ENCODE peak calls at places on chromosome 3, in five cellular contexts. F, E, Q, V and X are unnamed samples.

GRCh38 chr3:99747915-99748314 is 69.7 kb upstream of the CMSS1 start:
- DNase-seq in F (no peak), E (no peak), Q (no peak), V (peak; percentile 28), X (no peak)

GRCh38 chr3:171936231-171936841 is 93.2 kb downstream of the TMEM212 start:
- DNase-seq in E (peak; percentile 37), Q (no peak), V (no peak), F (no peak), X (no peak)

GRCh38 chr3:170368921-170369320 is 11.4 kb downstream of the SKIL start:
- DNase-seq in V (no peak), E (no peak), F (no peak), Q (no peak), X (no peak)

GRCh38 chr3:185586644-185586964 is 509 bp downstream of the SENP2 start:
- DNase-seq in E (no peak), Q (no peak), F (peak; percentile 81), V (no peak), X (no peak)

GRCh38 chr3:24614353-24614752 is 119.7 kb upstream of the THRB start:
- DNase-seq in V (no peak), F (no peak), E (no peak), Q (no peak), X (no peak)

GRCh38 chr3:194266658-194267005 is 84.5 kb downstream of the CPN2 start:
- DNase-seq in E (no peak), Q (no peak), V (no peak), F (peak; percentile 43), X (peak; percentile 21)

GRCh38 chr3:54719914-54720313 is 207.9 kb downstream of the LRTM1 start:
- DNase-seq in F (no peak), Q (no peak), V (no peak), E (no peak), X (no peak)

GRCh38 chr3:117932441-117932840 is 1102.2 kb downstream of the IGSF11 start:
- DNase-seq in V (no peak), E (no peak), Q (no peak), F (no peak), X (no peak)

GRCh38 chr3:45182915-45183881 is 37.0 kb upstream of the CDCP1 start:
- DNase-seq in E (peak; percentile 49), Q (no peak), F (no peak), V (peak; percentile 43), X (peak; percentile 16)

GRCh38 chr3:52038227-52038626 is 18.1 kb downstream of the DUSP7 start:
- DNase-seq in F (no peak), V (no peak), E (no peak), Q (no peak), X (no peak)

GRCh38 chr3:129749692-129750091 is 143.2 kb upstream of the PLXND1 start:
- DNase-seq in E (no peak), F (no peak), V (no peak), Q (no peak), X (no peak)
- H3K4me1 ChIP-seq in E (no peaks in the 10 kb centered on the region), F (peaks cover 14% of the 10 kb centered on the region), V (peaks cover 6% of the 10 kb centered on the region), Q (peaks cover 12% of the 10 kb centered on the region), X (peaks cover 3% of the 10 kb centered on the region)

DNA sequence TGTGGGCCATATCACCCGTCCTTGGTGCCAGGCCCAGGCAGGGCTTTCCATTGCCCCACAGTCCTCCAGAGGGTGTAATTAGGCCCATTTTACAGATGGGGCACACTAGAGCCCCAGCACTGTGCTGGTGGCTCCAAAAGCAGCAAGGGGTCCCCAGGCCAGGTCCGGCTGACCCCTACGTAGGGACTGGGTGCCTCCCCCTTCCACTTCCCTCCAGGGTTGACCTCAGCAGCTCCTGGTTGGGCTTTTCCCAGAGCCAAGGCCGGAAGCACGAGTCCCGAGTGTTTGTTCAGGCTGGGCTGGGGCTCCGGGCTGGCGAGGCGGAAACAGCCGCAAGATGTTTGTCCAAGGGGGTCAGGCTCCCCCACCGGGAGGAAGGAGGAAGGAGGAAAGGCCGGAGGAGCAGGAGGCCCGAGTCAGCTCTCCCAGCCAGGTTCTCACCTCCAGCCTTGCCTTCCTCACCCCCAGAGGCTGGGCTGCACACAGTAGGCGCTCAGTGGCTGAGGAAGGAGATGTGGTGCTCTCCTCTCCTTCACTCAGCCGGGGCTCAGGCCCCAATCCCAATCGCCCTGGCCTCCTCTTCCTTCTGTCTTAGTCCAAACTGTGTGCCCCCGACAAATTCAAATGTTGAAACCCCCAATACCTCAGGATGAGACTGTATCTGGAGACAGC is 17.1 kb upstream of the PLXND1 start:
- DNase-seq in V (no peak), E (peak; percentile 64), F (peak; percentile 85), Q (no peak), X (peak; percentile 54)
- H3K4me1 ChIP-seq in V (peaks cover 13% of the 10 kb centered on the region), E (peaks cover 58% of the 10 kb centered on the region), F (peaks cover 80% of the 10 kb centered on the region), Q (peaks cover 91% of the 10 kb centered on the region), X (peaks cover 9% of the 10 kb centered on the region)

GRCh38 chr3:156215751-156216150 is 95.4 kb downstream of the KCNAB1 start:
- DNase-seq in F (no peak), V (no peak), Q (no peak), E (no peak), X (no peak)
- H3K4me1 ChIP-seq in F (no peaks in the 10 kb centered on the region), V (no peaks in the 10 kb centered on the region), Q (no peaks in the 10 kb centered on the region), E (no peaks in the 10 kb centered on the region), X (no peaks in the 10 kb centered on the region)

DNA sequence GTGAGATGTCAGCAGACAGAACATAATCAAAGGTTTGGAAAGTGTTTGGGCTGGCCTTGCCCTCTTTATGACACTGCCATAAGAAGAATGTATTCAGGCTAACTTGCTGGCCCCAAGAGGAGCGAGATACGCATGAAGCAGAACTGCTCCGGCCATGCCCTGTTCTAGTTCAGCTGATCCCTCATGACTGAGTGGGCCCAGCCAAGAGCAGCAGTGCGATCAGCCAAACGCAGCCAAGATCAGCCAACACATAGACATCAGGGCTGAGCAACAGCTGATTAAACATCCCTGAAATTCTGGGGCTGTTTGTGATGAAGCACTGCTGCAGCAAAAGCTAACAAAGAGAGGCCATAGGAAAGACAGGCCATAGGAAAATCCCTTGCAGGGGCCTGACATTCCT is 24.1 kb downstream of the POMGNT2 start:
- DNase-seq in Q (no peak), F (no peak), V (no peak), E (no peak), X (no peak)
- H3K4me1 ChIP-seq in Q (no peaks in the 10 kb centered on the region), F (no peaks in the 10 kb centered on the region), V (no peaks in the 10 kb centered on the region), E (peaks cover 6% of the 10 kb centered on the region), X (no peaks in the 10 kb centered on the region)

GRCh38 chr3:159800434-159801121 is 188.1 kb upstream of the IL12A start:
- DNase-seq in V (no peak), Q (no peak), F (no peak), E (no peak), X (no peak)

GRCh38 chr3:159797771-159798170 is 190.9 kb upstream of the IL12A start:
- DNase-seq in Q (peak; percentile 17), F (no peak), E (no peak), V (no peak), X (no peak)

GRCh38 chr3:159796226-159796625 is 192.4 kb upstream of the IL12A start:
- DNase-seq in F (no peak), E (no peak), Q (no peak), V (no peak), X (no peak)

GRCh38 chr3:159796744-159797143 is 191.9 kb upstream of the IL12A start:
- DNase-seq in E (no peak), F (no peak), V (no peak), Q (no peak), X (no peak)

DNA sequence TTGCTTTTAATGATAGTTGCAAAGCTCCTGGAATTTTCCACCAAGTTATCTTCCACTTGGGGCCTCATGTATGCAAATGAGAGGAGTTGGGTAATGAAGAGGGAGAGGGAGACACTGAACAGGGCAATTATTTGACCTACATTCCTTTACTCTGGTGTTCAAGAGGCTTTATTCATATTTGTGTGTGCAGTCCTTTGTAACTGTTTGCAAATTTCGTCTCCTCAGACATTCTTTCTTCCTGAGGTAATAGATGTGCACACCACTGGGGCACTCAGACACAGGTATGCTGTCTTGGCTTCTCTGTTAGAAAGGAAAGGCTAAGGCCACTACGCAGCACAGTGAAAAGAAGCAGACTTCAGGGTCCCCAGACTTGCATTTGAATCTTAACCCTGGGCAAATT is 189.7 kb upstream of the IL12A start:
- DNase-seq in Q (no peak), V (no peak), F (no peak), E (no peak), X (no peak)
- H3K4me1 ChIP-seq in Q (peaks cover 100% of the 10 kb centered on the region), V (peaks cover 9% of the 10 kb centered on the region), F (peaks cover 7% of the 10 kb centered on the region), E (no peaks in the 10 kb centered on the region), X (no peaks in the 10 kb centered on the region)